ENCODE peak calls at places on chromosomes 7 and 10, in eight cellular contexts. One of them, this sample, is unnamed.

GRCh38 chr10:104327745-104328635 is 10.3 kb downstream of the ITPRIP start:
- DNase-seq in foreskin keratinocyte: peak; percentile 84
- DNase-seq in astrocyte of the cerebellum: peak; percentile 73
- DNase-seq in WERI-Rb-1: no peak
- DNase-seq in heart right ventricle: peak; percentile 54
- DNase-seq in NB4: peak; percentile 87
- DNase-seq in AG04450: no peak
- DNase-seq in esophagus muscularis mucosa: no peak
- DNase-seq in this sample: no peak

GRCh38 chr7:121285066-121285667 is 43.6 kb upstream of the WNT16 start:
- DNase-seq in heart right ventricle: no peak
- DNase-seq in foreskin keratinocyte: no peak
- DNase-seq in astrocyte of the cerebellum: no peak
- DNase-seq in esophagus muscularis mucosa: no peak
- DNase-seq in NB4: no peak
- DNase-seq in AG04450: no peak
- DNase-seq in WERI-Rb-1: no peak
- DNase-seq in this sample: no peak

GRCh38 chr10:21681156-21681555 is 147.1 kb downstream of the MLLT10 start:
- DNase-seq in astrocyte of the cerebellum: no peak
- DNase-seq in AG04450: no peak
- DNase-seq in WERI-Rb-1: no peak
- DNase-seq in esophagus muscularis mucosa: no peak
- DNase-seq in foreskin keratinocyte: peak; percentile 73
- DNase-seq in heart right ventricle: no peak
- DNase-seq in NB4: no peak
- DNase-seq in this sample: no peak

GRCh38 chr7:99235925-99236324 is 28.0 kb upstream of the KPNA7 start:
- DNase-seq in heart right ventricle: no peak
- DNase-seq in NB4: no peak
- DNase-seq in AG04450: no peak
- DNase-seq in astrocyte of the cerebellum: no peak
- DNase-seq in WERI-Rb-1: no peak
- DNase-seq in foreskin keratinocyte: no peak
- DNase-seq in esophagus muscularis mucosa: no peak
- DNase-seq in this sample: no peak

GRCh38 chr10:32077896-32078295 is 21.7 kb upstream of the KIF5B start:
- DNase-seq in foreskin keratinocyte: peak; percentile 68
- DNase-seq in NB4: no peak
- DNase-seq in WERI-Rb-1: no peak
- DNase-seq in heart right ventricle: peak; percentile 58
- DNase-seq in esophagus muscularis mucosa: peak; percentile 53
- DNase-seq in astrocyte of the cerebellum: no peak
- DNase-seq in AG04450: no peak
- DNase-seq in this sample: no peak

GRCh38 chr7:1418505-1419309 is 40.6 kb downstream of the MICALL2 start:
- DNase-seq in AG04450: no peak
- DNase-seq in esophagus muscularis mucosa: no peak
- DNase-seq in astrocyte of the cerebellum: no peak
- DNase-seq in WERI-Rb-1: peak; percentile 63
- DNase-seq in NB4: peak; percentile 79
- DNase-seq in foreskin keratinocyte: peak; percentile 22
- DNase-seq in heart right ventricle: no peak
- DNase-seq in this sample: no peak

GRCh38 chr10:729213-729612 is 39.7 kb upstream of the DIP2C start:
- DNase-seq in esophagus muscularis mucosa: no peak
- DNase-seq in WERI-Rb-1: no peak
- DNase-seq in heart right ventricle: no peak
- DNase-seq in astrocyte of the cerebellum: no peak
- DNase-seq in NB4: no peak
- DNase-seq in foreskin keratinocyte: no peak
- DNase-seq in AG04450: no peak
- DNase-seq in this sample: no peak

GRCh38 chr10:133379152-133379800 is at the start of gene PAOX:
- DNase-seq in foreskin keratinocyte: peak; percentile 59
- DNase-seq in heart right ventricle: peak; percentile 74
- DNase-seq in astrocyte of the cerebellum: no peak
- DNase-seq in WERI-Rb-1: peak; percentile 72
- DNase-seq in esophagus muscularis mucosa: no peak
- DNase-seq in AG04450: no peak
- DNase-seq in NB4: peak; percentile 45
- DNase-seq in this sample: peak; percentile 91

GRCh38 chr7:91880016-91880412 is 488 bp downstream of the MTERF1 start:
- DNase-seq in NB4: no peak
- DNase-seq in esophagus muscularis mucosa: no peak
- DNase-seq in AG04450: no peak
- DNase-seq in WERI-Rb-1: no peak
- DNase-seq in foreskin keratinocyte: no peak
- DNase-seq in astrocyte of the cerebellum: no peak
- DNase-seq in heart right ventricle: no peak
- DNase-seq in this sample: no peak

GRCh38 chr7:115096262-115096661 is 174.4 kb downstream of the MDFIC start:
- DNase-seq in NB4: no peak
- DNase-seq in foreskin keratinocyte: no peak
- DNase-seq in WERI-Rb-1: no peak
- DNase-seq in astrocyte of the cerebellum: no peak
- DNase-seq in AG04450: no peak
- DNase-seq in heart right ventricle: no peak
- DNase-seq in esophagus muscularis mucosa: no peak
- DNase-seq in this sample: no peak

GRCh38 chr7:134245253-134245652 is 71.5 kb downstream of the SLC35B4 start:
- DNase-seq in foreskin keratinocyte: no peak
- DNase-seq in astrocyte of the cerebellum: no peak
- DNase-seq in NB4: no peak
- DNase-seq in esophagus muscularis mucosa: no peak
- DNase-seq in WERI-Rb-1: no peak
- DNase-seq in heart right ventricle: no peak
- DNase-seq in AG04450: no peak
- DNase-seq in this sample: no peak

DNA sequence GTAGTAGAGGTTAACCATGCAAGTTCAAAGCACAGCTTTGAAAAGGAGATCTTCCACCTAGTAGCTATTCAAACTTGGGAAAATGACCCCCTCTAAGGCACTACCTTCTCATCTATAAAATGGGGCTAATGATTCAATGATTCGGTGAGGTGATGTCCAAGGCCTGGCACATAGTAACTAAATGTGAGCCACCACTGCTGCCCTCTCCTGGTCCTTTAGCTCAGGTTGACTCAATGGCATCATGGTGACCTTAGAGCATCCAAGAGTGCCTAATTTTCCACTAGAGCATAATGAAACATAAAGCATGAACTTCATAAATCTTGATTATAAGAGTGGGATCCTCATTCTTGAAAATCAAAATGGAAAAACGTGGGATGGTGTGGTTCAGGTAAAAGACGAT is 16.3 kb upstream of the PLCE1 start:
- DNase-seq in NB4: no peak
- DNase-seq in heart right ventricle: no peak
- DNase-seq in astrocyte of the cerebellum: no peak
- DNase-seq in esophagus muscularis mucosa: no peak
- DNase-seq in AG04450: no peak
- DNase-seq in foreskin keratinocyte: no peak
- DNase-seq in WERI-Rb-1: no peak
- DNase-seq in this sample: no peak
- TF ChIP-seq CTCF in NB4: no peak
- TF ChIP-seq CTCF in heart right ventricle: no peak
- TF ChIP-seq CTCF in astrocyte of the cerebellum: no peak
- TF ChIP-seq CTCF in esophagus muscularis mucosa: no peak
- TF ChIP-seq CTCF in AG04450: no peak
- TF ChIP-seq CTCF in foreskin keratinocyte: peak; percentile 15
- TF ChIP-seq CTCF in WERI-Rb-1: no peak
- TF ChIP-seq CTCF in this sample: peak; percentile 13

GRCh38 chr7:138979988-138980574 is 1.1 kb downstream of the KIAA1549 start:
- DNase-seq in WERI-Rb-1: no peak
- DNase-seq in astrocyte of the cerebellum: no peak
- DNase-seq in esophagus muscularis mucosa: no peak
- DNase-seq in heart right ventricle: no peak
- DNase-seq in NB4: no peak
- DNase-seq in AG04450: no peak
- DNase-seq in foreskin keratinocyte: peak; percentile 45
- DNase-seq in this sample: no peak

GRCh38 chr7:138980575-138981285 is 459 bp downstream of the KIAA1549 start:
- DNase-seq in NB4: no peak
- DNase-seq in AG04450: no peak
- DNase-seq in esophagus muscularis mucosa: no peak
- DNase-seq in foreskin keratinocyte: no peak
- DNase-seq in astrocyte of the cerebellum: no peak
- DNase-seq in WERI-Rb-1: peak; percentile 19
- DNase-seq in heart right ventricle: no peak
- DNase-seq in this sample: peak; percentile 33

GRCh38 chr7:138978541-138979184 is 2.5 kb downstream of the KIAA1549 start:
- DNase-seq in foreskin keratinocyte: no peak
- DNase-seq in astrocyte of the cerebellum: no peak
- DNase-seq in AG04450: no peak
- DNase-seq in esophagus muscularis mucosa: no peak
- DNase-seq in NB4: no peak
- DNase-seq in WERI-Rb-1: no peak
- DNase-seq in heart right ventricle: no peak
- DNase-seq in this sample: no peak

GRCh38 chr7:138981332-138982203 is at the start of gene KIAA1549:
- DNase-seq in NB4: peak; percentile 90
- DNase-seq in AG04450: no peak
- DNase-seq in WERI-Rb-1: peak; percentile 80
- DNase-seq in esophagus muscularis mucosa: no peak
- DNase-seq in foreskin keratinocyte: no peak
- DNase-seq in astrocyte of the cerebellum: peak; percentile 19
- DNase-seq in heart right ventricle: peak; percentile 45
- DNase-seq in this sample: peak; percentile 94

GRCh38 chr7:138979226-138979979 is 1.8 kb downstream of the KIAA1549 start:
- DNase-seq in astrocyte of the cerebellum: no peak
- DNase-seq in AG04450: no peak
- DNase-seq in WERI-Rb-1: no peak
- DNase-seq in foreskin keratinocyte: no peak
- DNase-seq in NB4: peak; percentile 60
- DNase-seq in esophagus muscularis mucosa: no peak
- DNase-seq in heart right ventricle: no peak
- DNase-seq in this sample: peak; percentile 43
- TF ChIP-seq CTCF in astrocyte of the cerebellum: peak; percentile 22
- TF ChIP-seq CTCF in AG04450: peak; percentile 34
- TF ChIP-seq CTCF in WERI-Rb-1: no peak
- TF ChIP-seq CTCF in foreskin keratinocyte: peak; percentile 23
- TF ChIP-seq CTCF in NB4: no peak
- TF ChIP-seq CTCF in esophagus muscularis mucosa: no peak
- TF ChIP-seq CTCF in heart right ventricle: no peak
- TF ChIP-seq CTCF in this sample: no peak

GRCh38 chr10:46326971-46327370 is 40.2 kb downstream of the ANTXRL start:
- DNase-seq in WERI-Rb-1: no peak
- DNase-seq in astrocyte of the cerebellum: no peak
- DNase-seq in heart right ventricle: no peak
- DNase-seq in foreskin keratinocyte: no peak
- DNase-seq in NB4: no peak
- DNase-seq in esophagus muscularis mucosa: no peak
- DNase-seq in AG04450: no peak
- DNase-seq in this sample: no peak

GRCh38 chr10:46326066-46326465 is 39.3 kb downstream of the ANTXRL start:
- DNase-seq in foreskin keratinocyte: no peak
- DNase-seq in astrocyte of the cerebellum: no peak
- DNase-seq in WERI-Rb-1: no peak
- DNase-seq in NB4: no peak
- DNase-seq in AG04450: no peak
- DNase-seq in esophagus muscularis mucosa: no peak
- DNase-seq in heart right ventricle: no peak
- DNase-seq in this sample: no peak

GRCh38 chr10:46323176-46323575 is 36.4 kb downstream of the ANTXRL start:
- DNase-seq in foreskin keratinocyte: no peak
- DNase-seq in NB4: peak; percentile 44
- DNase-seq in heart right ventricle: no peak
- DNase-seq in astrocyte of the cerebellum: no peak
- DNase-seq in AG04450: no peak
- DNase-seq in WERI-Rb-1: no peak
- DNase-seq in esophagus muscularis mucosa: no peak
- DNase-seq in this sample: no peak

GRCh38 chr10:46327685-46328084 is 40.9 kb downstream of the ANTXRL start:
- DNase-seq in esophagus muscularis mucosa: no peak
- DNase-seq in WERI-Rb-1: no peak
- DNase-seq in AG04450: no peak
- DNase-seq in NB4: no peak
- DNase-seq in astrocyte of the cerebellum: no peak
- DNase-seq in foreskin keratinocyte: no peak
- DNase-seq in heart right ventricle: no peak
- DNase-seq in this sample: no peak

DNA sequence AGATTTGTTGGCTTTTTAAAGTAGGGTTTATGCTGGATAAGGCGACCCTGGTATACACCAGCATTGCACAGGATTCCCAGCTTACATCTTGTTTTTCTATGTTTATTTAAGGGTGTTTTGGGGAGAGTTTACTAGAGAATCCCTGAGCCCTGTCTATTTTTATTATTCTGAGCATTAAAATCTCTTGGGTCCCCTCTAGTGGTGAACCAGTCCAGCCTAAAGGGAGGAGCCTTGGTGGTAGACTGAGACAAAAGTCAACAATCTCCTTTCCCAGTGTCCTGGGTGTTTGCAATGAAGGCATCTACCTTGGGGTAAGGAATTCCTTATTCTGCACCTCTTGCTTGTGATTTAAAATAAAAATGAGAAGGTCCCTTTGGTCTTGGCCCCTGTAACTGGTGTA is 38.2 kb downstream of the ANTXRL start:
- DNase-seq in foreskin keratinocyte: no peak
- DNase-seq in AG04450: no peak
- DNase-seq in WERI-Rb-1: no peak
- DNase-seq in NB4: peak; percentile 41
- DNase-seq in esophagus muscularis mucosa: no peak
- DNase-seq in astrocyte of the cerebellum: no peak
- DNase-seq in heart right ventricle: no peak
- DNase-seq in this sample: no peak
- TF ChIP-seq CTCF in foreskin keratinocyte: peak; percentile 54
- TF ChIP-seq CTCF in AG04450: peak; percentile 60
- TF ChIP-seq CTCF in WERI-Rb-1: peak; percentile 27
- TF ChIP-seq CTCF in NB4: peak; percentile 62
- TF ChIP-seq CTCF in esophagus muscularis mucosa: no peak
- TF ChIP-seq CTCF in astrocyte of the cerebellum: peak; percentile 55
- TF ChIP-seq CTCF in heart right ventricle: peak; percentile 60
- TF ChIP-seq CTCF in this sample: peak; percentile 30

DNA sequence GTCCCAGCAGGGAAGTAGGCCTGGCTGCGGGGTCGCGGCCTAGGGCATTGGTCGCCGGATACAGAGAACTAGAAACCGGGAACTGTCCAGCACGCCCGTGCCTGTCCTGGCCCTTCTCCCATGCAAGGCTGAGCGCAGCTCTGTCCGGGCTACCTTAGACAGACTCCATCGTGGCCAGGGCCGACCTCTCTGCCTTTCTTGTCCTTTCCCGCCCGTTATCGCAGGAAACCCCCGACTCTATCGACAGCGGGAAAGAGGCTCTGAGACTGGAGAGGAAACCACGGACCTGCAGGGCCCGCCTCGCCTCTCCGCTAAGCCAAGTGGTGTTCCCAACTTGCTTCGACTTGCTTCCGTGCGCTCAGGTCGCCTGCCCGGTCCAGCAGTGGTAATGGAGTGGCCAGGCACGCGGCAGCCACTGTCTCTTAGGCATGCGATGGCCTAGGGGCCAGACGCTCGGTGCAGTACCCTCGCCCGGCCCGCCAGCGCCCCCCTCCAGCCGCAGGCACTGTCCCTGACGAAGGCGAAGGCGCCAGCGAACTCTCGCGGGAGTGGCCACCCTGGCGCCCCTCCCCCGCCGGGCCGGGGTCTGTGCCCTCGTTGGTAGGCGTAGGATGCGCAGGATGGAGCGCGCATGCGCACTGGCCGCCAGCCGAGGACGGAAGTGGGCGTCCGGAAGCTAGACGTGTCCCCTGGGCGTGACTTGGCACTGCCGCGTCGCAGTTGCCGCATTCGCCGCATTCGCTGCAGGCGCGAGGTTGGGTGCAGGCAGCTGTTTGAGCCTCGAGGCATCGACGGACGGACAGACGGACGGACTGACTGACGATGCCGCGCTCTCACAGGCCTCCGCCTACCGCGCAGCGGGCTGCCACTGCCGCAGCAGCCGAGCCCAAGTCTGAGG is 54.4 kb downstream of the MCMBP start:
- DNase-seq in NB4: no peak
- DNase-seq in heart right ventricle: peak; percentile 35
- DNase-seq in astrocyte of the cerebellum: no peak
- DNase-seq in esophagus muscularis mucosa: no peak
- DNase-seq in foreskin keratinocyte: peak; percentile 42
- DNase-seq in AG04450: peak; percentile 13
- DNase-seq in WERI-Rb-1: no peak
- DNase-seq in this sample: no peak
- TF ChIP-seq CTCF in NB4: no peak
- TF ChIP-seq CTCF in heart right ventricle: no peak
- TF ChIP-seq CTCF in astrocyte of the cerebellum: peak; percentile 13
- TF ChIP-seq CTCF in esophagus muscularis mucosa: no peak
- TF ChIP-seq CTCF in foreskin keratinocyte: peak; percentile 34
- TF ChIP-seq CTCF in AG04450: peak; percentile 11
- TF ChIP-seq CTCF in WERI-Rb-1: no peak
- TF ChIP-seq CTCF in this sample: no peak